ENCODE peak calls at places on chromosomes 2 and 18, in five cellular contexts. O is NCI-H1105, P is Ammon's horn, Y is dorsolateral prefrontal cortex, C is occipital lobe. I is an unnamed sample.

GRCh38 chr18:62368100-62368499 is 43.0 kb downstream of the TNFRSF11A start:
- DNase-seq in O (no peak), P (no peak), Y (no peak), C (no peak), I (no peak)

GRCh38 chr2:37625156-37625555 is 46.3 kb downstream of the CDC42EP3 start:
- DNase-seq in O (no peak), P (no peak), Y (no peak), C (no peak), I (no peak)

GRCh38 chr2:168684921-168685618 is 117.4 kb upstream of the NOSTRIN start:
- DNase-seq in O (no peak), P (no peak), Y (no peak), C (no peak), I (no peak)

GRCh38 chr2:19868705-19869550 is 32.9 kb downstream of the TTC32 start:
- DNase-seq in O (no peak), P (no peak), Y (no peak), C (no peak), I (peak)

GRCh38 chr2:96146151-96146880 is 1.1 kb upstream of the DUSP2 start:
- DNase-seq in O (no peak), P (peak), Y (no peak), C (no peak), I (peak)

GRCh38 chr2:65030933-65031332 is 25.3 kb upstream of the CEP68 start:
- DNase-seq in O (no peak), P (no peak), Y (no peak), C (no peak), I (no peak)

GRCh38 chr2:58762176-58762781 is 521.2 kb upstream of the FANCL start:
- DNase-seq in O (peak), P (peak), Y (peak), C (peak), I (no peak)

GRCh38 chr2:206979365-206979764 is 40.0 kb downstream of the CPO start:
- DNase-seq in O (no peak), P (no peak), Y (no peak), C (no peak), I (no peak)

GRCh38 chr2:30181176-30181575 is 34.4 kb downstream of the YPEL5 start:
- DNase-seq in O (no peak), P (no peak), Y (no peak), C (no peak), I (no peak)

GRCh38 chr2:158953926-158954763 is 14.3 kb upstream of the TANC1 start:
- DNase-seq in O (peak), P (no peak), Y (no peak), C (no peak), I (peak)

GRCh38 chr2:163345795-163346573 is 389.8 kb downstream of the FIGN start:
- DNase-seq in O (peak), P (peak), Y (peak), C (no peak), I (no peak)

GRCh38 chr2:216018709-216019108 is 5.4 kb upstream of the MREG start:
- DNase-seq in O (no peak), P (no peak), Y (no peak), C (no peak), I (no peak)

GRCh38 chr2:94759211-94759610 is 112.0 kb upstream of the TEKT4 start:
- DNase-seq in O (no peak), P (no peak), Y (no peak), C (no peak), I (no peak)

GRCh38 chr2:167748536-167748935 is 498.9 kb downstream of the STK39 start:
- DNase-seq in O (no peak), P (no peak), Y (no peak), C (no peak), I (no peak)

GRCh38 chr2:227450921-227451654 is 20.9 kb upstream of the AGFG1 start:
- DNase-seq in O (no peak), P (no peak), Y (no peak), C (no peak), I (no peak)

GRCh38 chr2:106062627-106063026 is 131.5 kb downstream of the UXS1 start:
- DNase-seq in O (no peak), P (no peak), Y (no peak), C (no peak), I (peak)

GRCh38 chr2:239549711-239550265 is 149.0 kb upstream of the HDAC4 start:
- DNase-seq in O (no peak), P (no peak), Y (no peak), C (no peak), I (no peak)

GRCh38 chr18:72468011-72468710 is 76.0 kb downstream of the CBLN2 start:
- DNase-seq in O (no peak), P (no peak), Y (no peak), C (no peak), I (no peak)

GRCh38 chr2:25256486-25256875 is 85.2 kb downstream of the DNMT3A start:
- DNase-seq in O (no peak), P (no peak), Y (no peak), C (no peak), I (no peak)

GRCh38 chr2:61535449-61535848 is 2.7 kb downstream of the XPO1 start:
- DNase-seq in O (no peak), P (no peak), Y (no peak), C (no peak), I (no peak)

GRCh38 chr2:228731517-228731916 is 539.6 kb downstream of the PID1 start:
- DNase-seq in O (no peak), P (no peak), Y (no peak), C (no peak), I (no peak)

GRCh38 chr2:156325671-156326385 is 6.7 kb downstream of the NR4A2 start:
- DNase-seq in O (no peak), P (no peak), Y (no peak), C (no peak), I (no peak)